ENCODE peak calls at places on chromosome 11, in ten cellular contexts. G is stimulated activated CD4-positive, alpha-beta T cell treated with anti-CD3 and anti-CD28 coated beads, Interleukin-15, amount 100 ng/mL, for 24 hours; D is endothelial cell of umbilical vein; X is AG20443; E is Caki2; R is esophagus squamous epithelium; N is DMS79 treated with DMSO at 0.1 percent for 48 hours; H is NCI-H774; C is activated CD4-positive, alpha-beta T cell treated with anti-CD3 and anti-CD28 coated beads for 48 hours; L is naive thymus-derived CD4-positive, alpha-beta T cell. S is an unnamed sample.

GRCh38 chr11:66489636-66490035 is 9.4 kb downstream of the DPP3 start:
- DNase-seq in G (no peak), D (no peak), X (no peak), E (no peak), R (no peak), N (no peak), H (peak), C (no peak), L (no peak), S (peak)

GRCh38 chr11:121485221-121485620 is 32.5 kb upstream of the SORL1-AS1 start:
- DNase-seq in G (no peak), D (no peak), X (no peak), E (no peak), R (no peak), N (no peak), H (no peak), C (no peak), L (no peak), S (no peak)

GRCh38 chr11:67648140-67648795 is 2.3 kb downstream of the ACY3 start:
- DNase-seq in G (peak), D (no peak), X (no peak), E (no peak), R (no peak), N (no peak), H (no peak), C (peak), L (no peak), S (peak)

GRCh38 chr11:102287963-102288744 is 29.1 kb upstream of the BIRC3 start:
- DNase-seq in G (peak), D (peak), X (peak), E (peak), R (no peak), N (peak), H (peak), C (peak), L (no peak), S (peak)

GRCh38 chr11:124837491-124837856 is 27.8 kb upstream of the ROBO3 start:
- DNase-seq in G (peak), D (peak), X (peak), E (peak), R (no peak), N (peak), H (no peak), C (peak), L (no peak), S (peak)

GRCh38 chr11:35105319-35106063 is 33.5 kb upstream of the CD44 start:
- DNase-seq in G (no peak), D (no peak), X (peak), E (no peak), R (no peak), N (no peak), H (no peak), C (no peak), L (no peak), S (no peak)

GRCh38 chr11:15507592-15507991 is 392.9 kb downstream of the INSC start:
- DNase-seq in G (no peak), D (no peak), X (no peak), E (peak), R (no peak), N (no peak), H (peak), C (no peak), L (no peak), S (no peak)

GRCh38 chr11:61406991-61407728 is 14.8 kb downstream of the TMEM216 start:
- DNase-seq in G (no peak), D (no peak), X (no peak), E (no peak), R (no peak), N (no peak), H (no peak), C (no peak), L (no peak), S (no peak)

GRCh38 chr11:94845622-94846021 is 77.5 kb downstream of the AMOTL1 start:
- DNase-seq in G (no peak), D (no peak), X (no peak), E (no peak), R (no peak), N (peak), H (peak), C (no peak), L (no peak), S (no peak)

GRCh38 chr11:110463153-110463552 is 33.4 kb downstream of the FDX1 start:
- DNase-seq in G (peak), D (peak), X (peak), E (peak), R (no peak), N (peak), H (peak), C (peak), L (peak), S (peak)

GRCh38 chr11:107609384-107610218 is 18.7 kb downstream of the ELMOD1 start:
- DNase-seq in G (no peak), D (no peak), X (no peak), E (no peak), R (no peak), N (no peak), H (no peak), C (no peak), L (no peak), S (no peak)

GRCh38 chr11:41963406-41963805 is 504.0 kb upstream of the LRRC4C start:
- DNase-seq in G (no peak), D (no peak), X (no peak), E (no peak), R (no peak), N (no peak), H (no peak), C (no peak), L (no peak), S (no peak)

GRCh38 chr11:111793863-111794262 is 27.7 kb upstream of the PPP2R1B start:
- DNase-seq in G (no peak), D (no peak), X (peak), E (peak), R (no peak), N (no peak), H (no peak), C (no peak), L (no peak), S (no peak)

GRCh38 chr11:128519353-128519752 is 68.0 kb downstream of the ETS1 start:
- DNase-seq in G (no peak), D (no peak), X (no peak), E (no peak), R (no peak), N (no peak), H (no peak), C (no peak), L (no peak), S (no peak)